ENCODE peak calls at places on chromosomes 3 and 15, in five cellular contexts. B, L, A, T and S are unnamed samples.

GRCh38 chr3:55330355-55330754 is 156.8 kb downstream of the WNT5A start:
- DNase-seq in B (no peak), L (peak; percentile 96), A (no peak), T (peak; percentile 76), S (peak; percentile 23)

GRCh38 chr3:55966566-55966965 is 479.5 kb upstream of the WNT5A start:
- DNase-seq in B (no peak), L (no peak), A (no peak), T (no peak), S (no peak)

GRCh38 chr3:187852842-187853727 is 107.8 kb upstream of the BCL6 start:
- DNase-seq in B (no peak), L (no peak), A (no peak), T (no peak), S (no peak)

GRCh38 chr3:5226783-5227182 is 39.3 kb downstream of the EDEM1 start:
- DNase-seq in B (no peak), L (peak; percentile 33), A (peak; percentile 42), T (peak; percentile 7), S (no peak)

GRCh38 chr15:99371180-99372103 is 120.2 kb downstream of the LRRC28 start:
- DNase-seq in B (no peak), L (peak; percentile 6), A (peak; percentile 30), T (no peak), S (no peak)

GRCh38 chr3:186290791-186291190 is 71.2 kb downstream of the DGKG start:
- DNase-seq in B (no peak), L (no peak), A (no peak), T (no peak), S (no peak)

GRCh38 chr3:46844851-46845250 is 18.4 kb downstream of the MYL3 start:
- DNase-seq in B (no peak), L (no peak), A (no peak), T (no peak), S (no peak)

GRCh38 chr15:92343869-92344643 is 49.6 kb upstream of the ST8SIA2 start:
- DNase-seq in B (no peak), L (no peak), A (no peak), T (no peak), S (no peak)

GRCh38 chr3:143633816-143634215 is 214.5 kb downstream of the SLC9A9 start:
- DNase-seq in B (no peak), L (peak; percentile 83), A (no peak), T (no peak), S (peak; percentile 17)

GRCh38 chr15:66481107-66481856 is 16.3 kb downstream of the SNAPC5 start:
- DNase-seq in B (no peak), L (no peak), A (no peak), T (no peak), S (peak; percentile 51)

GRCh38 chr3:18338827-18339226 is 86.3 kb downstream of the SATB1 start:
- DNase-seq in B (no peak), L (no peak), A (no peak), T (no peak), S (no peak)

GRCh38 chr3:126994661-126995161 is 11.8 kb downstream of the PLXNA1 start:
- DNase-seq in B (no peak), L (peak; percentile 63), A (no peak), T (peak; percentile 59), S (peak; percentile 35)

GRCh38 chr3:127035672-127036071 is 52.8 kb downstream of the PLXNA1 start:
- DNase-seq in B (no peak), L (peak; percentile 32), A (no peak), T (peak; percentile 20), S (no peak)

GRCh38 chr3:97981886-97982285 is 9.7 kb upstream of the RIOX2 start:
- DNase-seq in B (no peak), L (peak; percentile 55), A (no peak), T (no peak), S (no peak)

GRCh38 chr3:138210528-138210927 is 23.4 kb downstream of the ARMC8 start:
- DNase-seq in B (no peak), L (no peak), A (no peak), T (no peak), S (no peak)

GRCh38 chr3:142363936-142364467 is 83.8 kb downstream of the XRN1 start:
- DNase-seq in B (no peak), L (no peak), A (no peak), T (no peak), S (no peak)

GRCh38 chr15:70281811-70282307 is 184.1 kb upstream of the TLE3 start:
- DNase-seq in B (no peak), L (peak; percentile 60), A (no peak), T (no peak), S (no peak)

GRCh38 chr3:71713041-71713440 is 12.2 kb downstream of the EIF4E3 start:
- DNase-seq in B (no peak), L (no peak), A (no peak), T (no peak), S (no peak)

GRCh38 chr15:25869696-25870095 is 6.6 kb upstream of the ATP10A start:
- DNase-seq in B (no peak), L (no peak), A (no peak), T (no peak), S (no peak)

GRCh38 chr15:75043509-75044257 is 20.3 kb downstream of the PPCDC start:
- DNase-seq in B (no peak), L (peak; percentile 98), A (peak; percentile 62), T (peak; percentile 100), S (peak; percentile 97)

GRCh38 chr15:98155356-98155755 is 194.9 kb downstream of the ARRDC4 start:
- DNase-seq in B (no peak), L (no peak), A (no peak), T (no peak), S (no peak)

GRCh38 chr3:131658115-131658514 is 155.3 kb upstream of the MRPL3 start:
- DNase-seq in B (no peak), L (no peak), A (no peak), T (no peak), S (peak; percentile 2)

GRCh38 chr3:43086460-43087165 is 19.3 kb downstream of the POMGNT2 start:
- DNase-seq in B (no peak), L (no peak), A (no peak), T (no peak), S (no peak)

GRCh38 chr15:57146394-57147140 is 228.1 kb downstream of the TCF12 start:
- DNase-seq in B (no peak), L (peak; percentile 61), A (peak; percentile 13), T (no peak), S (peak; percentile 77)

GRCh38 chr15:64334530-64334929 is 21.4 kb downstream of the CSNK1G1 start:
- DNase-seq in B (no peak), L (no peak), A (no peak), T (no peak), S (no peak)

GRCh38 chr15:68405426-68406250 is 26.3 kb downstream of the ITGA11 start:
- DNase-seq in B (no peak), L (no peak), A (no peak), T (no peak), S (no peak)

GRCh38 chr15:99712415-99712814 is 20.8 kb downstream of the LYSMD4 start:
- DNase-seq in B (no peak), L (no peak), A (no peak), T (no peak), S (no peak)

GRCh38 chr3:193782280-193782654 is 189.3 kb downstream of the OPA1 start:
- DNase-seq in B (no peak), L (no peak), A (no peak), T (no peak), S (no peak)